ENCODE peak calls at places on chromosomes 2 and 18, in ten cellular contexts. One of them, this sample, is unnamed.

GRCh38 chr2:64721326-64721633 is 67.6 kb upstream of the SERTAD2 start:
- DNase-seq in A549: no peak
- DNase-seq in AML-193: no peak
- DNase-seq in substantia nigra: no peak
- DNase-seq in stimulated activated CD4-positive, alpha-beta T cell treated with anti-CD3 and anti-CD28 coated beads, Interleukin-2, amount 100 ng/mL, for 48 hours: no peak
- DNase-seq in hypothalamus: no peak
- DNase-seq in HCEC 1CT: no peak
- DNase-seq in ELR: no peak
- DNase-seq in stimulated activated CD8-positive, alpha-beta memory T cell treated with anti-CD3 and anti-CD28 coated beads, Interleukin-7, amount 100 ng/mL, for 24 hours: no peak
- DNase-seq in cardiac fibroblast: no peak
- DNase-seq in this sample: no peak

GRCh38 chr18:73908323-73908722 is 239.3 kb downstream of the FBXO15 start:
- DNase-seq in A549: peak; percentile 4
- DNase-seq in AML-193: no peak
- DNase-seq in substantia nigra: no peak
- DNase-seq in stimulated activated CD4-positive, alpha-beta T cell treated with anti-CD3 and anti-CD28 coated beads, Interleukin-2, amount 100 ng/mL, for 48 hours: no peak
- DNase-seq in hypothalamus: no peak
- DNase-seq in HCEC 1CT: no peak
- DNase-seq in ELR: peak; percentile 15
- DNase-seq in stimulated activated CD8-positive, alpha-beta memory T cell treated with anti-CD3 and anti-CD28 coated beads, Interleukin-7, amount 100 ng/mL, for 24 hours: no peak
- DNase-seq in cardiac fibroblast: peak; percentile 53
- DNase-seq in this sample: no peak

GRCh38 chr2:11967946-11968465 is 221.6 kb downstream of the LPIN1 start:
- DNase-seq in A549: no peak
- DNase-seq in AML-193: no peak
- DNase-seq in substantia nigra: no peak
- DNase-seq in stimulated activated CD4-positive, alpha-beta T cell treated with anti-CD3 and anti-CD28 coated beads, Interleukin-2, amount 100 ng/mL, for 48 hours: no peak
- DNase-seq in hypothalamus: no peak
- DNase-seq in HCEC 1CT: no peak
- DNase-seq in ELR: no peak
- DNase-seq in stimulated activated CD8-positive, alpha-beta memory T cell treated with anti-CD3 and anti-CD28 coated beads, Interleukin-7, amount 100 ng/mL, for 24 hours: no peak
- DNase-seq in cardiac fibroblast: peak; percentile 43
- DNase-seq in this sample: no peak

GRCh38 chr2:136057023-136057801 is 60.7 kb downstream of the CXCR4 start:
- DNase-seq in A549: no peak
- DNase-seq in AML-193: no peak
- DNase-seq in substantia nigra: no peak
- DNase-seq in stimulated activated CD4-positive, alpha-beta T cell treated with anti-CD3 and anti-CD28 coated beads, Interleukin-2, amount 100 ng/mL, for 48 hours: peak; percentile 21
- DNase-seq in hypothalamus: no peak
- DNase-seq in HCEC 1CT: no peak
- DNase-seq in ELR: no peak
- DNase-seq in stimulated activated CD8-positive, alpha-beta memory T cell treated with anti-CD3 and anti-CD28 coated beads, Interleukin-7, amount 100 ng/mL, for 24 hours: peak; percentile 8
- DNase-seq in cardiac fibroblast: no peak
- DNase-seq in this sample: no peak

GRCh38 chr2:227503433-227504406 is 31.8 kb downstream of the AGFG1 start:
- DNase-seq in A549: peak; percentile 90
- DNase-seq in AML-193: no peak
- DNase-seq in substantia nigra: no peak
- DNase-seq in stimulated activated CD4-positive, alpha-beta T cell treated with anti-CD3 and anti-CD28 coated beads, Interleukin-2, amount 100 ng/mL, for 48 hours: no peak
- DNase-seq in hypothalamus: no peak
- DNase-seq in HCEC 1CT: peak; percentile 66
- DNase-seq in ELR: peak; percentile 86
- DNase-seq in stimulated activated CD8-positive, alpha-beta memory T cell treated with anti-CD3 and anti-CD28 coated beads, Interleukin-7, amount 100 ng/mL, for 24 hours: no peak
- DNase-seq in cardiac fibroblast: peak; percentile 65
- DNase-seq in this sample: peak; percentile 39

GRCh38 chr2:138125306-138125900 is 161.1 kb downstream of the HNMT start:
- DNase-seq in A549: no peak
- DNase-seq in AML-193: no peak
- DNase-seq in substantia nigra: no peak
- DNase-seq in stimulated activated CD4-positive, alpha-beta T cell treated with anti-CD3 and anti-CD28 coated beads, Interleukin-2, amount 100 ng/mL, for 48 hours: no peak
- DNase-seq in hypothalamus: no peak
- DNase-seq in HCEC 1CT: no peak
- DNase-seq in ELR: no peak
- DNase-seq in stimulated activated CD8-positive, alpha-beta memory T cell treated with anti-CD3 and anti-CD28 coated beads, Interleukin-7, amount 100 ng/mL, for 24 hours: no peak
- DNase-seq in cardiac fibroblast: no peak
- DNase-seq in this sample: no peak

GRCh38 chr2:132733119-132733518 is 63.1 kb upstream of the LYPD1 start:
- DNase-seq in A549: no peak
- DNase-seq in AML-193: no peak
- DNase-seq in substantia nigra: no peak
- DNase-seq in stimulated activated CD4-positive, alpha-beta T cell treated with anti-CD3 and anti-CD28 coated beads, Interleukin-2, amount 100 ng/mL, for 48 hours: no peak
- DNase-seq in hypothalamus: no peak
- DNase-seq in HCEC 1CT: no peak
- DNase-seq in ELR: peak; percentile 6
- DNase-seq in stimulated activated CD8-positive, alpha-beta memory T cell treated with anti-CD3 and anti-CD28 coated beads, Interleukin-7, amount 100 ng/mL, for 24 hours: no peak
- DNase-seq in cardiac fibroblast: no peak
- DNase-seq in this sample: no peak

GRCh38 chr2:172674034-172674967 is 61.3 kb upstream of the RAPGEF4 start:
- DNase-seq in A549: no peak
- DNase-seq in AML-193: no peak
- DNase-seq in substantia nigra: no peak
- DNase-seq in stimulated activated CD4-positive, alpha-beta T cell treated with anti-CD3 and anti-CD28 coated beads, Interleukin-2, amount 100 ng/mL, for 48 hours: peak; percentile 44
- DNase-seq in hypothalamus: no peak
- DNase-seq in HCEC 1CT: peak; percentile 40
- DNase-seq in ELR: no peak
- DNase-seq in stimulated activated CD8-positive, alpha-beta memory T cell treated with anti-CD3 and anti-CD28 coated beads, Interleukin-7, amount 100 ng/mL, for 24 hours: no peak
- DNase-seq in cardiac fibroblast: peak; percentile 56
- DNase-seq in this sample: no peak

GRCh38 chr2:157364257-157364974 is 38.8 kb upstream of the ERMN start:
- DNase-seq in A549: no peak
- DNase-seq in AML-193: no peak
- DNase-seq in substantia nigra: no peak
- DNase-seq in stimulated activated CD4-positive, alpha-beta T cell treated with anti-CD3 and anti-CD28 coated beads, Interleukin-2, amount 100 ng/mL, for 48 hours: no peak
- DNase-seq in hypothalamus: no peak
- DNase-seq in HCEC 1CT: no peak
- DNase-seq in ELR: no peak
- DNase-seq in stimulated activated CD8-positive, alpha-beta memory T cell treated with anti-CD3 and anti-CD28 coated beads, Interleukin-7, amount 100 ng/mL, for 24 hours: no peak
- DNase-seq in cardiac fibroblast: no peak
- DNase-seq in this sample: no peak

GRCh38 chr2:205696541-205697441 is 14.5 kb downstream of the NRP2 start:
- DNase-seq in A549: peak; percentile 52
- DNase-seq in AML-193: no peak
- DNase-seq in substantia nigra: peak; percentile 37
- DNase-seq in stimulated activated CD4-positive, alpha-beta T cell treated with anti-CD3 and anti-CD28 coated beads, Interleukin-2, amount 100 ng/mL, for 48 hours: no peak
- DNase-seq in hypothalamus: peak; percentile 52
- DNase-seq in HCEC 1CT: peak; percentile 11
- DNase-seq in ELR: no peak
- DNase-seq in stimulated activated CD8-positive, alpha-beta memory T cell treated with anti-CD3 and anti-CD28 coated beads, Interleukin-7, amount 100 ng/mL, for 24 hours: no peak
- DNase-seq in cardiac fibroblast: no peak
- DNase-seq in this sample: no peak

GRCh38 chr2:120516323-120517314 is 170.7 kb downstream of the INHBB start:
- DNase-seq in A549: no peak
- DNase-seq in AML-193: no peak
- DNase-seq in substantia nigra: no peak
- DNase-seq in stimulated activated CD4-positive, alpha-beta T cell treated with anti-CD3 and anti-CD28 coated beads, Interleukin-2, amount 100 ng/mL, for 48 hours: no peak
- DNase-seq in hypothalamus: no peak
- DNase-seq in HCEC 1CT: peak; percentile 13
- DNase-seq in ELR: no peak
- DNase-seq in stimulated activated CD8-positive, alpha-beta memory T cell treated with anti-CD3 and anti-CD28 coated beads, Interleukin-7, amount 100 ng/mL, for 24 hours: no peak
- DNase-seq in cardiac fibroblast: no peak
- DNase-seq in this sample: no peak

GRCh38 chr2:221347471-221347870 is 224.6 kb downstream of the EPHA4 start:
- DNase-seq in A549: no peak
- DNase-seq in AML-193: no peak
- DNase-seq in substantia nigra: no peak
- DNase-seq in stimulated activated CD4-positive, alpha-beta T cell treated with anti-CD3 and anti-CD28 coated beads, Interleukin-2, amount 100 ng/mL, for 48 hours: no peak
- DNase-seq in hypothalamus: no peak
- DNase-seq in HCEC 1CT: peak; percentile 64
- DNase-seq in ELR: peak; percentile 43
- DNase-seq in stimulated activated CD8-positive, alpha-beta memory T cell treated with anti-CD3 and anti-CD28 coated beads, Interleukin-7, amount 100 ng/mL, for 24 hours: no peak
- DNase-seq in cardiac fibroblast: no peak
- DNase-seq in this sample: no peak

GRCh38 chr18:77442393-77442792 is 192.7 kb downstream of the GALR1 start:
- DNase-seq in A549: no peak
- DNase-seq in AML-193: no peak
- DNase-seq in substantia nigra: no peak
- DNase-seq in stimulated activated CD4-positive, alpha-beta T cell treated with anti-CD3 and anti-CD28 coated beads, Interleukin-2, amount 100 ng/mL, for 48 hours: no peak
- DNase-seq in hypothalamus: no peak
- DNase-seq in HCEC 1CT: no peak
- DNase-seq in ELR: no peak
- DNase-seq in stimulated activated CD8-positive, alpha-beta memory T cell treated with anti-CD3 and anti-CD28 coated beads, Interleukin-7, amount 100 ng/mL, for 24 hours: no peak
- DNase-seq in cardiac fibroblast: no peak
- DNase-seq in this sample: no peak

GRCh38 chr18:34947711-34948125 is 93.5 kb upstream of the MAPRE2 start:
- DNase-seq in A549: peak; percentile 54
- DNase-seq in AML-193: no peak
- DNase-seq in substantia nigra: no peak
- DNase-seq in stimulated activated CD4-positive, alpha-beta T cell treated with anti-CD3 and anti-CD28 coated beads, Interleukin-2, amount 100 ng/mL, for 48 hours: no peak
- DNase-seq in hypothalamus: no peak
- DNase-seq in HCEC 1CT: peak; percentile 88
- DNase-seq in ELR: peak; percentile 76
- DNase-seq in stimulated activated CD8-positive, alpha-beta memory T cell treated with anti-CD3 and anti-CD28 coated beads, Interleukin-7, amount 100 ng/mL, for 24 hours: no peak
- DNase-seq in cardiac fibroblast: peak; percentile 78
- DNase-seq in this sample: no peak

GRCh38 chr2:221429741-221430491 is 142.2 kb downstream of the EPHA4 start:
- DNase-seq in A549: no peak
- DNase-seq in AML-193: no peak
- DNase-seq in substantia nigra: peak; percentile 11
- DNase-seq in stimulated activated CD4-positive, alpha-beta T cell treated with anti-CD3 and anti-CD28 coated beads, Interleukin-2, amount 100 ng/mL, for 48 hours: no peak
- DNase-seq in hypothalamus: no peak
- DNase-seq in HCEC 1CT: peak; percentile 16
- DNase-seq in ELR: peak; percentile 10
- DNase-seq in stimulated activated CD8-positive, alpha-beta memory T cell treated with anti-CD3 and anti-CD28 coated beads, Interleukin-7, amount 100 ng/mL, for 24 hours: no peak
- DNase-seq in cardiac fibroblast: no peak
- DNase-seq in this sample: no peak

GRCh38 chr2:35410431-35411061 is 945.0 kb upstream of the CRIM1 start:
- DNase-seq in A549: peak; percentile 61
- DNase-seq in AML-193: peak; percentile 42
- DNase-seq in substantia nigra: peak; percentile 6
- DNase-seq in stimulated activated CD4-positive, alpha-beta T cell treated with anti-CD3 and anti-CD28 coated beads, Interleukin-2, amount 100 ng/mL, for 48 hours: peak; percentile 49
- DNase-seq in hypothalamus: peak; percentile 40
- DNase-seq in HCEC 1CT: peak; percentile 24
- DNase-seq in ELR: peak; percentile 39
- DNase-seq in stimulated activated CD8-positive, alpha-beta memory T cell treated with anti-CD3 and anti-CD28 coated beads, Interleukin-7, amount 100 ng/mL, for 24 hours: no peak
- DNase-seq in cardiac fibroblast: peak; percentile 50
- DNase-seq in this sample: peak; percentile 25

GRCh38 chr18:48709371-48709770 is 170.5 kb downstream of the CTIF start:
- DNase-seq in A549: no peak
- DNase-seq in AML-193: no peak
- DNase-seq in substantia nigra: no peak
- DNase-seq in stimulated activated CD4-positive, alpha-beta T cell treated with anti-CD3 and anti-CD28 coated beads, Interleukin-2, amount 100 ng/mL, for 48 hours: no peak
- DNase-seq in hypothalamus: no peak
- DNase-seq in HCEC 1CT: no peak
- DNase-seq in ELR: no peak
- DNase-seq in stimulated activated CD8-positive, alpha-beta memory T cell treated with anti-CD3 and anti-CD28 coated beads, Interleukin-7, amount 100 ng/mL, for 24 hours: no peak
- DNase-seq in cardiac fibroblast: no peak
- DNase-seq in this sample: no peak